ENCODE peak calls at places on chromosomes 4 and X, in ten cellular contexts. One of them, this sample, is unnamed.

GRCh38 chrX:2451456-2452316 is 49.1 kb downstream of the DHRSX start:
- DNase-seq in sigmoid colon: no peak
- DNase-seq in uterus: no peak
- DNase-seq in ovary: no peak
- DNase-seq in GM12891: no peak
- DNase-seq in IMR-90: peak; percentile 62
- DNase-seq in tibial nerve: no peak
- DNase-seq in esophagus squamous epithelium: no peak
- DNase-seq in NB4: peak; percentile 15
- DNase-seq in breast epithelium: no peak
- DNase-seq in this sample: no peak

GRCh38 chrX:72366746-72367145 is 61.0 kb upstream of the CITED1 start:
- DNase-seq in IMR-90: no peak
- DNase-seq in esophagus squamous epithelium: no peak
- DNase-seq in NB4: no peak
- DNase-seq in tibial nerve: no peak
- DNase-seq in uterus: no peak
- DNase-seq in breast epithelium: no peak
- DNase-seq in GM12891: no peak
- DNase-seq in ovary: no peak
- DNase-seq in sigmoid colon: no peak
- DNase-seq in this sample: no peak

GRCh38 chr4:1568855-1569460 is 115.2 kb downstream of the FAM53A start:
- DNase-seq in IMR-90: no peak
- DNase-seq in NB4: no peak
- DNase-seq in GM12891: no peak
- DNase-seq in ovary: peak; percentile 14
- DNase-seq in esophagus squamous epithelium: no peak
- DNase-seq in uterus: no peak
- DNase-seq in sigmoid colon: peak; percentile 52
- DNase-seq in tibial nerve: no peak
- DNase-seq in breast epithelium: no peak
- DNase-seq in this sample: no peak

GRCh38 chr4:55611358-55612059 is 19.5 kb upstream of the PDCL2 start:
- DNase-seq in uterus: no peak
- DNase-seq in NB4: no peak
- DNase-seq in GM12891: no peak
- DNase-seq in ovary: no peak
- DNase-seq in IMR-90: no peak
- DNase-seq in esophagus squamous epithelium: no peak
- DNase-seq in tibial nerve: no peak
- DNase-seq in breast epithelium: no peak
- DNase-seq in sigmoid colon: no peak
- DNase-seq in this sample: no peak

GRCh38 chr4:56414135-56414675 is 21.2 kb downstream of the PPAT start:
- DNase-seq in GM12891: no peak
- DNase-seq in breast epithelium: no peak
- DNase-seq in NB4: no peak
- DNase-seq in tibial nerve: no peak
- DNase-seq in uterus: no peak
- DNase-seq in sigmoid colon: no peak
- DNase-seq in IMR-90: peak; percentile 26
- DNase-seq in esophagus squamous epithelium: no peak
- DNase-seq in ovary: no peak
- DNase-seq in this sample: no peak

GRCh38 chr4:142405021-142405991 is 440.8 kb downstream of the INPP4B start:
- DNase-seq in sigmoid colon: peak; percentile 72
- DNase-seq in uterus: peak; percentile 40
- DNase-seq in tibial nerve: peak; percentile 14
- DNase-seq in breast epithelium: no peak
- DNase-seq in esophagus squamous epithelium: no peak
- DNase-seq in IMR-90: peak; percentile 68
- DNase-seq in GM12891: no peak
- DNase-seq in ovary: peak; percentile 30
- DNase-seq in NB4: peak; percentile 52
- DNase-seq in this sample: peak; percentile 86

GRCh38 chr4:24970191-24970590 is 57.3 kb upstream of the CCDC149 start:
- DNase-seq in GM12891: no peak
- DNase-seq in NB4: no peak
- DNase-seq in ovary: no peak
- DNase-seq in sigmoid colon: no peak
- DNase-seq in esophagus squamous epithelium: no peak
- DNase-seq in IMR-90: no peak
- DNase-seq in breast epithelium: no peak
- DNase-seq in tibial nerve: no peak
- DNase-seq in uterus: no peak
- DNase-seq in this sample: no peak

GRCh38 chrX:19893722-19894121 is 6.3 kb upstream of the SH3KBP1 start:
- DNase-seq in IMR-90: peak; percentile 59
- DNase-seq in tibial nerve: no peak
- DNase-seq in uterus: no peak
- DNase-seq in sigmoid colon: no peak
- DNase-seq in GM12891: no peak
- DNase-seq in NB4: no peak
- DNase-seq in ovary: no peak
- DNase-seq in esophagus squamous epithelium: no peak
- DNase-seq in breast epithelium: no peak
- DNase-seq in this sample: no peak

GRCh38 chr4:8702516-8703400 is 110.2 kb downstream of the CPZ start:
- DNase-seq in esophagus squamous epithelium: no peak
- DNase-seq in uterus: peak; percentile 1
- DNase-seq in sigmoid colon: peak; percentile 59
- DNase-seq in breast epithelium: no peak
- DNase-seq in NB4: no peak
- DNase-seq in IMR-90: no peak
- DNase-seq in GM12891: no peak
- DNase-seq in ovary: no peak
- DNase-seq in tibial nerve: no peak
- DNase-seq in this sample: peak; percentile 66

GRCh38 chr4:103498161-103499070 is 221.4 kb downstream of the TACR3 start:
- DNase-seq in NB4: no peak
- DNase-seq in uterus: no peak
- DNase-seq in breast epithelium: no peak
- DNase-seq in GM12891: peak; percentile 18
- DNase-seq in sigmoid colon: no peak
- DNase-seq in tibial nerve: no peak
- DNase-seq in ovary: no peak
- DNase-seq in esophagus squamous epithelium: no peak
- DNase-seq in IMR-90: peak; percentile 4
- DNase-seq in this sample: no peak

GRCh38 chr4:52110171-52110570 is 59.1 kb downstream of the SPATA18 start:
- DNase-seq in tibial nerve: no peak
- DNase-seq in uterus: no peak
- DNase-seq in breast epithelium: no peak
- DNase-seq in esophagus squamous epithelium: no peak
- DNase-seq in GM12891: no peak
- DNase-seq in ovary: no peak
- DNase-seq in IMR-90: no peak
- DNase-seq in sigmoid colon: no peak
- DNase-seq in NB4: no peak
- DNase-seq in this sample: no peak

GRCh38 chrX:105191878-105192277 is 28.6 kb downstream of the TEX13A start:
- DNase-seq in IMR-90: no peak
- DNase-seq in GM12891: no peak
- DNase-seq in breast epithelium: no peak
- DNase-seq in tibial nerve: no peak
- DNase-seq in uterus: no peak
- DNase-seq in sigmoid colon: no peak
- DNase-seq in esophagus squamous epithelium: no peak
- DNase-seq in NB4: peak; percentile 3
- DNase-seq in ovary: no peak
- DNase-seq in this sample: no peak

DNA sequence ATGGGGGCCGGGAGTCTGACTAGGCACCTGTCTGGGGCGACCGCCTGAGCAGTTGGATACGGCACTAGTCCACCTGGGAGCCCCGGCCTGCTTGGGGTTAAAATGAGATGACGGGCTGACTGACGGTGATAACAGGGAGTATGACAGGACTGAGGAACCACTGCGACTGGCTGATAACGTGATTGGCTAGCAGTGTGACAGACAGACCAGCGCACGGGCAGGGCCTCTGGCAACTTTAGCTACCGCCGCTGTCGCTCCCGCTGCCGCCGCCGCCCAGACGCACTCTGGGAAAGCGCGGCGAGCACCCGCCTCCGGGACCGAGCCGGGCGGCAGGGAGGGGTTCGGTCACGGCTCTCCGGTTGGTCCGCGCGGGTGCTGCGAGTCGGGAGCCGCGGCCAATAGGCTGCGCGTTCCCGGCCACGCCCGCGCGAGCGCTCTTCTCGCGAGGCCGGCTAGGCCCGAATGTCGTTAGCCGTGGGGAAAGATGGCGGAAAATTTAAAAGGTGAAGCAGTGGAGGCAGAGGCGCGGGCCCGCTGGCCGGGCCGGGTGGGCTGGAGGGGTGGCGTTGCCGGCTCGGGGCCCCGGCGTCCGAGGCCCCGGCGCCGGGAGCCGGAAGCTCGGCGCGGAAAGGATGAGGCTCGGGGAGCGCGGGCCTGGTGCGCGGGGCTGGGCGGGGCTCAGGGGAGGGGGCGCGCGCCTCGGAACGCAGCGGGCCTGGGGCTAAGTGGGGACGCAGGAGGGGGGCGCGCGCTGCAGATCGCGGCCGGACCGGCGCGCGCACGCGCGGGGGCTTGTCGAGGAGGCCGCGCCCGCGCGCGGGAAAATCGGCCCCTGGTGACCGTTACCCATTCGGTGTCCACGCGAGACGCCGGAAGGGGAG is at the start of gene SUV39H1:
- DNase-seq in tibial nerve: peak; percentile 76
- DNase-seq in GM12891: peak; percentile 88
- DNase-seq in uterus: peak; percentile 86
- DNase-seq in breast epithelium: peak; percentile 78
- DNase-seq in esophagus squamous epithelium: peak; percentile 25
- DNase-seq in sigmoid colon: peak; percentile 94
- DNase-seq in NB4: peak; percentile 92
- DNase-seq in ovary: peak; percentile 87
- DNase-seq in IMR-90: peak; percentile 81
- DNase-seq in this sample: peak; percentile 77
- TF ChIP-seq POLR2A in tibial nerve: peak; percentile 88
- TF ChIP-seq POLR2A in GM12891: peak; percentile 44
- TF ChIP-seq POLR2A in uterus: peak; percentile 92
- TF ChIP-seq POLR2A in breast epithelium: peak; percentile 50
- TF ChIP-seq POLR2A in esophagus squamous epithelium: no peak
- TF ChIP-seq POLR2A in sigmoid colon: peak; percentile 71
- TF ChIP-seq POLR2A in NB4: peak; percentile 52
- TF ChIP-seq POLR2A in ovary: peak; percentile 83
- TF ChIP-seq POLR2A in IMR-90: no peak
- TF ChIP-seq POLR2A in this sample: peak; percentile 48

GRCh38 chr4:185210102-185210981 is 944 bp downstream of the SNX25 start:
- DNase-seq in GM12891: no peak
- DNase-seq in sigmoid colon: peak; percentile 81
- DNase-seq in ovary: peak; percentile 60
- DNase-seq in NB4: peak; percentile 68
- DNase-seq in esophagus squamous epithelium: no peak
- DNase-seq in tibial nerve: no peak
- DNase-seq in IMR-90: peak; percentile 56
- DNase-seq in uterus: peak; percentile 43
- DNase-seq in breast epithelium: no peak
- DNase-seq in this sample: no peak
- TF ChIP-seq POLR2A in GM12891: peak; percentile 30
- TF ChIP-seq POLR2A in sigmoid colon: no peak
- TF ChIP-seq POLR2A in ovary: peak; percentile 36
- TF ChIP-seq POLR2A in NB4: no peak
- TF ChIP-seq POLR2A in esophagus squamous epithelium: no peak
- TF ChIP-seq POLR2A in tibial nerve: peak; percentile 58
- TF ChIP-seq POLR2A in IMR-90: peak; percentile 36
- TF ChIP-seq POLR2A in uterus: peak; percentile 23
- TF ChIP-seq POLR2A in breast epithelium: no peak
- TF ChIP-seq POLR2A in this sample: no peak

GRCh38 chrX:56231706-56232105 is 450 bp upstream of the KLF8 start:
- DNase-seq in ovary: no peak
- DNase-seq in NB4: no peak
- DNase-seq in GM12891: no peak
- DNase-seq in esophagus squamous epithelium: no peak
- DNase-seq in sigmoid colon: no peak
- DNase-seq in breast epithelium: no peak
- DNase-seq in tibial nerve: no peak
- DNase-seq in uterus: no peak
- DNase-seq in IMR-90: no peak
- DNase-seq in this sample: no peak

GRCh38 chrX:56233682-56234081 is 1.5 kb downstream of the KLF8 start:
- DNase-seq in esophagus squamous epithelium: no peak
- DNase-seq in sigmoid colon: peak; percentile 84
- DNase-seq in breast epithelium: peak; percentile 63
- DNase-seq in IMR-90: no peak
- DNase-seq in NB4: no peak
- DNase-seq in ovary: peak; percentile 63
- DNase-seq in uterus: peak; percentile 66
- DNase-seq in GM12891: no peak
- DNase-seq in tibial nerve: peak; percentile 24
- DNase-seq in this sample: peak; percentile 55

GRCh38 chrX:56233100-56233499 is 944 bp downstream of the KLF8 start:
- DNase-seq in esophagus squamous epithelium: no peak
- DNase-seq in NB4: no peak
- DNase-seq in IMR-90: no peak
- DNase-seq in sigmoid colon: no peak
- DNase-seq in tibial nerve: no peak
- DNase-seq in ovary: peak; percentile 26
- DNase-seq in breast epithelium: no peak
- DNase-seq in uterus: peak; percentile 17
- DNase-seq in GM12891: no peak
- DNase-seq in this sample: no peak

GRCh38 chrX:56228914-56229313 is 3.2 kb upstream of the KLF8 start:
- DNase-seq in esophagus squamous epithelium: no peak
- DNase-seq in sigmoid colon: no peak
- DNase-seq in NB4: no peak
- DNase-seq in GM12891: no peak
- DNase-seq in uterus: no peak
- DNase-seq in tibial nerve: no peak
- DNase-seq in ovary: no peak
- DNase-seq in breast epithelium: no peak
- DNase-seq in IMR-90: no peak
- DNase-seq in this sample: no peak

GRCh38 chrX:56232221-56233082 is at the start of gene KLF8:
- DNase-seq in NB4: peak; percentile 2
- DNase-seq in ovary: peak; percentile 59
- DNase-seq in esophagus squamous epithelium: no peak
- DNase-seq in sigmoid colon: peak; percentile 76
- DNase-seq in tibial nerve: peak; percentile 39
- DNase-seq in GM12891: no peak
- DNase-seq in IMR-90: no peak
- DNase-seq in uterus: peak; percentile 58
- DNase-seq in breast epithelium: peak; percentile 55
- DNase-seq in this sample: peak; percentile 88
- TF ChIP-seq POLR2A in NB4: no peak
- TF ChIP-seq POLR2A in ovary: peak; percentile 42
- TF ChIP-seq POLR2A in esophagus squamous epithelium: no peak
- TF ChIP-seq POLR2A in sigmoid colon: no peak
- TF ChIP-seq POLR2A in tibial nerve: no peak
- TF ChIP-seq POLR2A in GM12891: no peak
- TF ChIP-seq POLR2A in IMR-90: no peak
- TF ChIP-seq POLR2A in uterus: peak; percentile 59
- TF ChIP-seq POLR2A in breast epithelium: no peak
- TF ChIP-seq POLR2A in this sample: no peak

DNA sequence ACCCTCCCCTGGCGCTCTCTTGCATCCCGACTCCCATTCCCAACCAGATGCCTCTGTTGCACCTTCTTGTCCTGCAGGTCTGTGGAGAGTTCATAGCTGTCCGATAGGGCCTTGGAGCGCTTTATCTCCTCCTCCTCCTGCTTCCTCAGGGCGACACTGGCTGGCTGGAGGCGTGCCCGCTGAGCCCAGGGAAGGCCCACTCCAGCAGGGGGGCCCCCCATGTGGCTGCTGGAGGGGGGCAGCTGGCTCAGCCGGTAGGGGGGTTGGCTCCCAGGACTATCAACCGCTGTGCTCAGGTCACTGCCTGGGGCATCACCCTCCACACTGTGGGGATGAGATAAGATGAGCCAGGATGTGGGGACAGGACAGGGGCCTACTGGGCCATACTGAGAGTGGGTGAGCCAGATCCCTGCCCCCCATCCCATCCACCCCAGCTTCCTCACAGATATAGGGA is 25.6 kb downstream of the IQSEC2 start:
- DNase-seq in NB4: no peak
- DNase-seq in esophagus squamous epithelium: no peak
- DNase-seq in ovary: no peak
- DNase-seq in tibial nerve: no peak
- DNase-seq in IMR-90: no peak
- DNase-seq in breast epithelium: no peak
- DNase-seq in sigmoid colon: peak; percentile 53
- DNase-seq in GM12891: no peak
- DNase-seq in uterus: no peak
- DNase-seq in this sample: no peak
- TF ChIP-seq POLR2A in NB4: no peak
- TF ChIP-seq POLR2A in esophagus squamous epithelium: no peak
- TF ChIP-seq POLR2A in ovary: no peak
- TF ChIP-seq POLR2A in tibial nerve: no peak
- TF ChIP-seq POLR2A in IMR-90: no peak
- TF ChIP-seq POLR2A in breast epithelium: no peak
- TF ChIP-seq POLR2A in sigmoid colon: no peak
- TF ChIP-seq POLR2A in GM12891: no peak
- TF ChIP-seq POLR2A in uterus: no peak
- TF ChIP-seq POLR2A in this sample: no peak

This sample was measured in lower leg skin.